ENCODE peak calls at places on chromosomes 3 and 15, in eight cellular contexts. M is ovary, S is uterus, Y is A549, B is transverse colon, W is HepG2, L is body of pancreas, G is breast epithelium. K is an unnamed sample.

GRCh38 chr3:44198265-44198956 is 43.3 kb upstream of the TOPAZ1 start:
- DNase-seq in M (peak; percentile 60), S (peak; percentile 41), Y (peak; percentile 67), B (peak; percentile 68), W (peak; percentile 55), L (peak; percentile 77), G (peak; percentile 65), K (peak; percentile 46)

GRCh38 chr3:194779729-194780224 is 94.1 kb downstream of the FAM43A start:
- DNase-seq in M (no peak), S (no peak), Y (no peak), B (no peak), W (peak; percentile 56), L (no peak), G (no peak), K (peak; percentile 49)

GRCh38 chr3:119498188-119498987 is at the start of gene TIMMDC1:
- DNase-seq in M (peak; percentile 96), S (peak; percentile 97), Y (peak; percentile 96), B (peak; percentile 98), W (peak; percentile 96), L (peak; percentile 98), G (peak; percentile 94), K (peak; percentile 94)

GRCh38 chr15:37133619-37134018 is 33.3 kb upstream of the MEIS2 start:
- DNase-seq in M (no peak), S (no peak), Y (peak; percentile 21), B (no peak), W (no peak), L (no peak), G (no peak), K (no peak)

GRCh38 chr15:58433597-58434333 is 2.0 kb downstream of the LIPC start:
- DNase-seq in M (no peak), S (no peak), Y (no peak), B (no peak), W (no peak), L (no peak), G (no peak), K (no peak)

GRCh38 chr15:101499863-101500713 is 10.6 kb upstream of the PCSK6 start:
- DNase-seq in M (no peak), S (no peak), Y (no peak), B (peak; percentile 68), W (no peak), L (peak; percentile 98), G (no peak), K (no peak)

GRCh38 chr3:78919021-78919755 is 848.6 kb downstream of the ROBO1 start:
- DNase-seq in M (no peak), S (no peak), Y (peak; percentile 77), B (no peak), W (peak; percentile 73), L (no peak), G (no peak), K (peak; percentile 19)

GRCh38 chr3:197880361-197881339 is 69.3 kb upstream of the RPL35A start:
- DNase-seq in M (no peak), S (no peak), Y (no peak), B (no peak), W (peak; percentile 82), L (no peak), G (no peak), K (no peak)

GRCh38 chr15:78072080-78072892 is 5.2 kb downstream of the TBC1D2B start:
- DNase-seq in M (peak; percentile 66), S (peak; percentile 30), Y (no peak), B (peak; percentile 64), W (peak; percentile 56), L (peak; percentile 52), G (no peak), K (no peak)

GRCh38 chr15:36782681-36783080 is 203.3 kb downstream of the CDIN1 start:
- DNase-seq in M (no peak), S (no peak), Y (no peak), B (no peak), W (no peak), L (no peak), G (no peak), K (no peak)

GRCh38 chr3:143608966-143609365 is 239.3 kb downstream of the SLC9A9 start:
- DNase-seq in M (no peak), S (no peak), Y (no peak), B (no peak), W (no peak), L (no peak), G (no peak), K (no peak)

GRCh38 chr3:13851997-13852637 is 27.8 kb downstream of the WNT7A start:
- DNase-seq in M (no peak), S (no peak), Y (no peak), B (no peak), W (no peak), L (no peak), G (no peak), K (no peak)

GRCh38 chr3:13851091-13851849 is 28.6 kb downstream of the WNT7A start:
- DNase-seq in M (no peak), S (no peak), Y (no peak), B (no peak), W (no peak), L (no peak), G (no peak), K (no peak)

GRCh38 chr3:13849018-13849417 is 30.9 kb downstream of the WNT7A start:
- DNase-seq in M (no peak), S (no peak), Y (no peak), B (no peak), W (no peak), L (no peak), G (no peak), K (no peak)

GRCh38 chr3:13852638-13853009 is 27.2 kb downstream of the WNT7A start:
- DNase-seq in M (no peak), S (no peak), Y (no peak), B (no peak), W (no peak), L (no peak), G (no peak), K (no peak)

DNA sequence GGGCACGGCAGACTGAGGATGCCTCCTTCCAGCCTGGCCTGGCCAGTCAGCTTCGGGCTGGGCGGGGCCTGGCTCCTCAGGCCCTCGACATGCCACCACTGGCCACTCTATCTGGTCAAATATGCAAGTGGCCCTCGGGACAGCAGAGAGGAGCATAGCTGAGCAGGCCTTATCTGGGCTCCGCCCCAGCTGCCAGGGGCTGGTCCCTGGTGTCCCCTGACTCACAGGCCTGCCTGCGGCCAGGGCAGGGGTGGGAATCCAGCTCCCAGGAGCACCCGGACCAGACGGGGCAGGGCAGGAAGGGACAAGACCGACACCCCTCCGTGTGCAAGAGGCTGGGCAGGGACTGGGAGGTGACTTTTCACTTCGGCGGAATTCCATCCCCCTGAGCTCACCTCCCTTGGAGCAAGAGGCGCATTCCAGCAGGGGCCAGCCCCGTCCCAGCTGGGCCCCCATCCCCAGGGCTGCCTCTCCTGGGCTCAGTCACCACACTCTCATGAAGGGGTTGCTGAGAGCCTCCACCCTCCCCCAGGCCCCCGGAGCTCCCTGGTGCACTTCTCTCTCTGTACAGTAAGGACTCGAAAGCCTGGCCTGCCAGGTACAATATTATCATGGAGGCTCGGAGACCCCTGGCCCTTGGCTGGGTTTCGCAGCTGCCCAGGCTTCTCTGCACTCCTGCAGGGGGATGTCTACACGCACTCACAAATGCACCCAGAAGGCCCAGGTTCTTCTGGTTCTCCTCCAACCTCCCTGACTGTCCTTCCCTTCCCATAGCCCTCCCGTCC is 29.5 kb downstream of the WNT7A start:
- DNase-seq in M (no peak), S (no peak), Y (peak; percentile 35), B (no peak), W (peak; percentile 11), L (peak; percentile 6), G (no peak), K (peak; percentile 83)
- TF ChIP-seq POLR2A in M (no peak), S (no peak), Y (no peak), B (no peak), W (no peak), L (no peak), G (no peak), K (no peak)

DNA sequence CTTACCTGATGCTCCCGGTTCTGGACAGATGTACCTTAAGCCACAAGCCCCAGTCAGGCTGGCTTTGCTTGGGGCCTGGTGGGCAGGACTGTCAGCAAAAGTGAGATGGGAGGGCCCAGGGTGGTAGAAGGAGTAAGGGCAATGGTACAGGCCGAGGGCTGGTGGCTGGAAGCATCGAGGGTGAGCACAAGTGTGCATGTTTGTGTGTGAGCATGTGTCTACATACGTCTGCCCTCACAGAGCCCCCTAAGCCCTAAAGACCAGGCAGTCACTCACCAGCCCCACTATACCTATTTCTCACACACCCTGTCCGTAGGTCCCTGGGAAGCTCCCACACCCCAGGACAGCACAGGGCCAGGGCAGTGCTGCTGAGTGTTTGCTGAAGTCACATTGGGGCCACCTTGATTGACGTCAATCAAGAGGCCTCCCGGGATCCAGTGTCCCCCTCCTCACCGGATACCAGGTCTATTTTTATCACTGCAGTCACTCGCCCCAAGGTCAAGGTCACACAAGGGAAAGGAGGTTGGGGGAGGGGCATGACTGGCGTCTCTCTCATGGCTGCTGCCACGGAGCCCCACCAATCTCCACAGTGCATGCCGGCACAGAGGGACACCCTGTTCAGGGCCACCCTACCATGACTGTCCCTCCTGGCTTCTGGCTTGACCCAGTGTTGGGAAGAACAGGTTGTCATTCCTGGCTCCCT is 1.8 kb downstream of the MYL3 start:
- DNase-seq in M (peak; percentile 13), S (peak; percentile 12), Y (no peak), B (no peak), W (peak; percentile 18), L (no peak), G (peak; percentile 46), K (no peak)
- TF ChIP-seq POLR2A in M (no peak), S (no peak), Y (no peak), B (no peak), W (no peak), L (no peak), G (no peak), K (no peak)

DNA sequence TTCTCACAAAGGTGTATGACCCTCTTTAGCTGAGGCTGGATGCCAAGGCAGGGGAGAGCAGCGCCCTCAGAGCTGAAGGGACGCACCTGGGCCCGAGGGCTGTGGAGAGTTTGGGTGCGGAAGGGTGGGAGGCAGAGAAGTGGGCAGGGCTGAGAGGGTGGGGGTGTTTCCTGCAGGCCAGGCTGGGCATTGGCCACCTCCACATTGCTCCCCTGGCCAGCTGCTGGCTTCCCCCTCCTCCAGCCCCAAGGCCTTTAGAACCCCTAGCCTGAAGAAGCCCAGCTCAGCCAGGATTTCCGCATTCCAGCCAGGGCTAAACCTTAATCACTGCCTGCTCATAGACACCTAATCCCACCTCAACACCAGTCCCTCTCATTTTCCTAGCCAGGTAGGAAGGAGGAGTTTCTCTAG is 7.5 kb downstream of the NT5DC2 start:
- DNase-seq in M (no peak), S (no peak), Y (no peak), B (no peak), W (no peak), L (no peak), G (no peak), K (no peak)
- TF ChIP-seq POLR2A in M (no peak), S (no peak), Y (no peak), B (no peak), W (no peak), L (no peak), G (no peak), K (no peak)

DNA sequence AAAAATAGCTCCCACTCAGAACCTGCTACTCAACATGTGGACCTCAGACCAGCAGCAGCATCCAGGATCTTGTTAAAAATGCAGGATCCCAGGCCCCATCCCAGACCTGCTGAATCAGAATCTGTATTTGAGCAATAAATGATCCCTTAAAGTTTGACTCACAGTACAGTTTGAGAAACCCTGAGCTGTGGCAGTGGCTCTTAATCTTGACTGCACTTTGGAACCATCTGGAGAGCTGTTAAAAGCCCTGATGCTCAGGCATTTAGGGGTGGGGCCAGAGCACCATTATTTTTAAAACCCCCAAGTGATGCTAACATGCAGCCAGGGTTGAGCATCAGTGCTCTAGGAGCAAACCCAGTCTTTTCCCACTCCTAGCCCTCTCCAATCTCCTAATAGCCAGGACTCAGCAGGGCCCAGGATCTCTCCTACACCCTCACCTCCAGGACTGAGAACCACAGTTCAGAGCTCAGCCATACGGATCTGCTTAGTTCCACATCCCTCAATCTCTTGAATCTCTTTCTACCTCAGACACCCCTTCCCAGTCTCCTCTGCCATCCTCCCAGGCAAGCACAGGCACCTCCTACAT is 10.2 kb downstream of the RFTN1 start:
- DNase-seq in M (no peak), S (no peak), Y (no peak), B (no peak), W (no peak), L (no peak), G (no peak), K (no peak)
- TF ChIP-seq POLR2A in M (no peak), S (no peak), Y (no peak), B (no peak), W (no peak), L (no peak), G (no peak), K (no peak)

K was measured in H54.